ENCODE peak calls at places on chromosomes 1 and 21, in four cellular contexts. P is HepG2, K is K562, E is GM12878. S is an unnamed sample.

GRCh38 chr1:15154480-15155036 is 1.0 kb downstream of the TMEM51 start:
- DNase-seq in P (no peak), E (no peak), K (peak), S (peak)

GRCh38 chr1:80520949-80521348 is 1279.8 kb upstream of the ADGRL2 start:
- DNase-seq in K (no peak), E (no peak), P (no peak), S (no peak)

GRCh38 chr1:94327001-94327685 is 89.8 kb upstream of the ARHGAP29 start:
- DNase-seq in E (no peak), P (no peak), K (no peak), S (peak)

GRCh38 chr21:36854391-36854790 is 112.1 kb downstream of the HLCS start:
- DNase-seq in K (peak), P (peak), E (no peak), S (peak)

GRCh38 chr21:44764319-44765230 is 37.0 kb downstream of the UBE2G2 start:
- DNase-seq in E (no peak), P (no peak), K (peak), S (no peak)

GRCh38 chr21:15732290-15732995 is 2.7 kb downstream of the USP25 start:
- DNase-seq in P (peak), E (peak), K (no peak), S (no peak)

GRCh38 chr1:33004628-33005027 is 32.1 kb downstream of the AK2 start:
- DNase-seq in P (no peak), K (no peak), E (no peak), S (no peak)

GRCh38 chr21:39670741-39671140 is 58.0 kb downstream of the B3GALT5 start:
- DNase-seq in K (no peak), P (no peak), E (no peak), S (no peak)

GRCh38 chr1:154943649-154944421 is 7.3 kb upstream of the PMVK start:
- DNase-seq in P (no peak), K (peak), E (no peak), S (peak)

GRCh38 chr1:19435851-19436465 is 49.4 kb downstream of the CAPZB start:
- DNase-seq in E (no peak), P (peak), K (no peak), S (no peak)

GRCh38 chr21:43654806-43655489 is 4.3 kb downstream of the HSF2BP start:
- DNase-seq in K (no peak), E (no peak), P (no peak), S (no peak)

GRCh38 chr1:51627672-51628071 is 10.8 kb downstream of the OSBPL9 start:
- DNase-seq in K (no peak), P (peak), E (no peak), S (peak)

GRCh38 chr1:98325646-98326441 is 335.7 kb upstream of the SNX7 start:
- DNase-seq in E (no peak), K (no peak), P (peak), S (no peak)

GRCh38 chr21:31201548-31201947 is 142.5 kb downstream of the TIAM1 start:
- DNase-seq in K (no peak), E (peak), P (no peak), S (no peak)

GRCh38 chr1:63326473-63327380 is 4.4 kb downstream of the FOXD3 start:
- DNase-seq in P (no peak), E (no peak), K (no peak), S (peak)

GRCh38 chr1:105485207-105485606 is 1571.3 kb upstream of the PRMT6 start:
- DNase-seq in E (no peak), K (no peak), P (no peak), S (no peak)

GRCh38 chr1:39268112-39268581 is 63.7 kb downstream of the MACF1 start:
- DNase-seq in P (no peak), K (no peak), E (no peak), S (peak)

GRCh38 chr1:119971710-119972570 is 75.6 kb upstream of the ADAM30 start:
- DNase-seq in P (no peak), E (no peak), K (no peak), S (no peak)

GRCh38 chr21:14737278-14737677 is 191.2 kb upstream of the SAMSN1 start:
- DNase-seq in K (no peak), P (no peak), E (no peak), S (no peak)

GRCh38 chr1:199688774-199689173 is 338.7 kb upstream of the NR5A2 start:
- DNase-seq in P (no peak), E (no peak), K (no peak), S (no peak)

GRCh38 chr1:33586111-33586510 is 113.7 kb downstream of the ZSCAN20 start:
- DNase-seq in P (peak), E (no peak), K (no peak), S (no peak)

GRCh38 chr1:65048325-65048724 is 82.0 kb upstream of the JAK1 start:
- DNase-seq in E (no peak), P (no peak), K (no peak), S (no peak)

GRCh38 chr1:229843627-229844238 is 217.7 kb downstream of the URB2 start:
- DNase-seq in K (no peak), P (peak), E (no peak), S (peak)

GRCh38 chr1:230621290-230622022 is 20.8 kb upstream of the COG2 start:
- DNase-seq in E (no peak), P (no peak), K (no peak), S (no peak)

GRCh38 chr1:91611498-91611917 is 110.9 kb downstream of the CDC7 start:
- DNase-seq in E (no peak), K (no peak), P (no peak), S (no peak)

GRCh38 chr21:43585514-43585913 is 73.8 kb downstream of the HSF2BP start:
- DNase-seq in K (no peak), P (no peak), E (no peak), S (no peak)

GRCh38 chr1:109529895-109530456 is 9.7 kb upstream of the GPR61 start:
- DNase-seq in P (no peak), K (no peak), E (no peak), S (no peak)

GRCh38 chr1:66563094-66563800 is 29.3 kb downstream of the SGIP1 start:
- DNase-seq in E (no peak), P (peak), K (no peak), S (no peak)

GRCh38 chr21:42850866-42851391 is 28.4 kb downstream of the WDR4 start:
- DNase-seq in E (no peak), K (peak), P (no peak), S (peak)

GRCh38 chr1:100862591-100862990 is 32.1 kb downstream of the EXTL2 start:
- DNase-seq in K (no peak), P (no peak), E (no peak), S (no peak)

GRCh38 chr1:119771770-119772169 is 3.1 kb upstream of the HMGCS2 start:
- DNase-seq in K (no peak), P (no peak), E (no peak), S (no peak)

GRCh38 chr1:243940451-243940850 is 90.4 kb upstream of the AKT3 start:
- DNase-seq in P (no peak), K (no peak), E (no peak), S (no peak)

GRCh38 chr1:221858758-221859157 is 116.9 kb upstream of the DUSP10 start:
- DNase-seq in E (no peak), P (no peak), K (no peak), S (no peak)

GRCh38 chr1:218658294-218658693 is 313.2 kb downstream of the TGFB2 start:
- DNase-seq in P (no peak), E (no peak), K (no peak), S (no peak)

GRCh38 chr1:223288826-223289225 is 75.2 kb downstream of the SUSD4 start:
- DNase-seq in P (no peak), E (no peak), K (no peak), S (no peak)

GRCh38 chr1:223289621-223290020 is 74.4 kb downstream of the SUSD4 start:
- DNase-seq in E (no peak), P (no peak), K (no peak), S (no peak)

DNA sequence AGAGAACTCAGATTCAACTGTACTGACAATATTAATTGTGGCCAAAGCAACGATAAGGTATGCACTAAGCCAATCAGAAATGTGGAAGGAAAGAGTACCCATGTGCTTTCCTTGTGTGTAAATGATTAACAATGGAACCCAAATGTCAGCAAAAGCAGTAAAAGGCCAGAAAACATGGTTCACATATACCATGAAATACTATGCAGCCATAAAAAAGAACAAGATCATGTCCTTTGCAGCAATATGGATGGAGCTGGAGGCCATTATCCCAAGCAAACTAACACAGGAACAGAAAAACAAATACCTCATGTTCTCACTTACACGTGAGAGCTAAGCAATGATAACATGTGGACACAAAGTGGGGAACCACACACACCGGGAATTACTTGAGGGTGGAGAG is 78.5 kb downstream of the SUSD4 start:
- DNase-seq in P (no peak), E (no peak), K (no peak), S (no peak)
- TF ChIP-seq SP1 in P (no peak), E (no peak), K (no peak), S (no peak)

GRCh38 chr1:53956308-53957168 is 10.4 kb downstream of the LRRC42 start:
- DNase-seq in P (no peak), E (no peak), K (no peak), S (no peak)

GRCh38 chr1:53963472-53963871 is 17.3 kb downstream of the LRRC42 start:
- DNase-seq in P (no peak), K (no peak), E (no peak), S (no peak)

GRCh38 chr1:53957231-53957818 is 11.2 kb downstream of the LRRC42 start:
- DNase-seq in K (no peak), E (no peak), P (peak), S (no peak)

GRCh38 chr1:53962395-53962794 is 16.2 kb downstream of the LRRC42 start:
- DNase-seq in P (no peak), E (no peak), K (no peak), S (no peak)

GRCh38 chr1:53959664-53960250 is 13.6 kb downstream of the LRRC42 start:
- DNase-seq in K (no peak), E (no peak), P (peak), S (no peak)
- TF ChIP-seq FOXK2 in K (no peak), E (no peak), P (no peak), S (no peak)

GRCh38 chr1:169368406-169368769 is 393 bp downstream of the BLZF1 start:
- DNase-seq in K (peak), E (peak), P (peak), S (peak)
- TF ChIP-seq SP1 in K (no peak), E (no peak), P (no peak), S (no peak)

GRCh38 chr1:25435315-25436103 is 4.8 kb downstream of the MACO1 start:
- DNase-seq in E (peak), K (no peak), P (no peak), S (no peak)

GRCh38 chr1:25432749-25433388 is 2.2 kb downstream of the MACO1 start:
- DNase-seq in E (no peak), P (no peak), K (no peak), S (no peak)

GRCh38 chr1:25431495-25432363 is 1.0 kb downstream of the MACO1 start:
- DNase-seq in K (no peak), P (no peak), E (no peak), S (no peak)

GRCh38 chr1:25432364-25432719 is 1.6 kb downstream of the MACO1 start:
- DNase-seq in K (no peak), E (no peak), P (no peak), S (no peak)

DNA sequence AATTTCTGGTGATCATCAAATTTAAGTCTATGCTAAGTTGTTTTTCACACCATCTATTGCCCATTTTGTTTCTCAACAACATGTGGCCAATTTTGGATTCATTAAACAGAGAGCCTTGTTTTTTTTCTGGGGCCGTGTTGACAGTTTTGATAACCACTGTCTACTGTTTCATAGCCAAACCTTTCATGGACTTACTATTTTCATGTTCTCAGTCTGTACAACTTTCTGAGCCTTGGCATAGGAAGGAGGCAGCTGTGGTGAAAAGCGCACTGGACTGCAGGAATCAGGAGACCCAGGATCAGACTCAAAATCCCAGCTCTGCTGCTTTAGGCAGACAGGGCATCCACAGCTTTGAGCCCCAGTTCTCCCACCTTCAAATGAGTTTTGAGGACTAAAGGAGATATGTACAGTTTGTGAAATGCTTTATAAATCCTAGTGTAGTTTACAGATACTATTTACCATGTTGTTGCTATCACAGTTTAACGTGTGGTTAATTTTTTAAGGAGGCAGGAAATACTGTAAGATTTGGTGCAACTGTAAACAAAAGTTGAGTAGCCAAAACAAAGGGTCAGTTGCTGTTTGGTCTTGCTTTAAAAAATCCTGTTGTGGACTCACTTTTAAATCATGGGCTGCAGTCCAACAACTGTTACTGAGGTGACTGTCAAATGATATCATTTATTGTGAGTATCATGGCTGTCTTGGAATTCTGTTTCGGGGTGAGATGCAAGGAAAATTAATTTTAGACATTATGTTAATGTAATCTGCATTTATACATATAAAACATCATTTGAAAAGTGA is 2.9 kb downstream of the MACO1 start:
- DNase-seq in P (no peak), E (no peak), K (no peak), S (no peak)
- TF ChIP-seq FOXK2 in P (no peak), E (no peak), K (no peak), S (no peak)

GRCh38 chr21:35070436-35070835 is 21.3 kb upstream of the RUNX1 start:
- DNase-seq in K (no peak), E (no peak), P (no peak), S (no peak)
- TF ChIP-seq SP1 in K (no peak), E (no peak), P (no peak), S (no peak)

GRCh38 chr1:168783424-168783823 is 54.4 kb upstream of the DPT start:
- DNase-seq in E (no peak), P (no peak), K (no peak), S (no peak)

GRCh38 chr1:168783831-168784230 is 54.8 kb upstream of the DPT start:
- DNase-seq in E (no peak), P (no peak), K (no peak), S (no peak)

GRCh38 chr1:168789501-168789900 is 60.5 kb upstream of the DPT start:
- DNase-seq in K (no peak), P (no peak), E (no peak), S (no peak)

GRCh38 chr1:168788262-168788661 is 59.3 kb upstream of the DPT start:
- DNase-seq in K (no peak), E (no peak), P (no peak), S (no peak)

GRCh38 chr1:168786476-168787330 is 57.7 kb upstream of the DPT start:
- DNase-seq in P (no peak), K (no peak), E (no peak), S (no peak)
- TF ChIP-seq FOXK2 in P (no peak), K (no peak), E (no peak), S (no peak)

GRCh38 chr1:61170328-61171238 is 88.2 kb downstream of the NFIA start:
- DNase-seq in E (no peak), K (peak), P (no peak), S (no peak)
- TF ChIP-seq SP1 in E (no peak), K (no peak), P (no peak), S (no peak)

GRCh38 chr1:212310383-212310782 is 25.2 kb downstream of the PPP2R5A start:
- DNase-seq in E (no peak), P (no peak), K (no peak), S (no peak)
- TF ChIP-seq FOXK2 in E (no peak), P (no peak), K (no peak), S (no peak)

GRCh38 chr1:107538502-107538901 is 397.7 kb downstream of the NTNG1 start:
- DNase-seq in E (no peak), K (no peak), P (no peak), S (no peak)

GRCh38 chr1:107534632-107535031 is 393.8 kb downstream of the NTNG1 start:
- DNase-seq in K (no peak), P (no peak), E (no peak), S (no peak)

GRCh38 chr1:107535091-107535490 is 394.3 kb downstream of the NTNG1 start:
- DNase-seq in P (no peak), K (no peak), E (no peak), S (no peak)

GRCh38 chr1:107532318-107532717 is 391.5 kb downstream of the NTNG1 start:
- DNase-seq in K (no peak), P (peak), E (no peak), S (no peak)

DNA sequence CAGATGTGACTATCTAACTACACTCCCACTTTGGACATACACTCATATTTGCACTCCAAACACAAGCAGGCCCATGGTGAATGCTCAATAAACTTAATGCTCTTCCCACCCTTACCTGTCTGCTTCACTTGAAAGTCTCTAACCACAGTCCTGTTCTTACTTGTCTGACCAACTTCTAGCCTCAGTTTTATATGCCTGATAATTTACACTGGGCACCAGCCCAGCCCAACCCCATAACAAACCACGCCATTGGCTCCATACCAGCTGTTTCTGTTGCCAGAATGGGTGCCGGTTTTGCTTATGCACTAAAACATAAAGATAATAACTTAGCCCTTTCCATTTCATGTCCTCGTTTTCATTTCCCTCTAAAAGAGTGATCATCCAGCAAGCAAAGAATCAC is 395.4 kb downstream of the NTNG1 start:
- DNase-seq in K (no peak), P (no peak), E (no peak), S (no peak)
- TF ChIP-seq SP1 in K (no peak), P (no peak), E (no peak), S (no peak)

DNA sequence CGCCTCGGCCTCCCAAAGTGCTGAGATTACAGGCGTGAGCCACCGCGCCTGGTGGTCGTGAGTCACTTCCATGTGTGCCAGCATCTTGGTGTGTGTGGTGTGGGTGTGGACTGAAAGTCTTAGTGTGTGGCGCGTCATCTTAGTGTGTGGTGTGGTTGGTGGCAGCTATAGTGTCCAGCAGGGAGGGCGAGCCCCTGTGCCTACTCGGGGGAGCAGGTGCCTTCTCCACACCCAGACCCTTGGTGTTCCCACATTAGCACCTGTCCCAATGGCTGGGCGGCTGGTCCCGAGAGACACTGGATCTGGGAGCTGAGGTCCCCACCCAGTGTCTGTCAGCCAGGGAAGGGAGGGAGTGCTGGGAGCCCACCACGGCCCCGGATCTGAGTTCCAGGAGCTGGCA is 2.8 kb downstream of the SCNN1D start:
- DNase-seq in E (no peak), K (no peak), P (no peak), S (no peak)
- TF ChIP-seq FOXK2 in E (no peak), K (no peak), P (no peak), S (no peak)

S was measured in HEK293T.